ENCODE peak calls at places on chromosomes 2 and 18, in five cellular contexts. R is mammary epithelial cell; D is amniotic stem cell; W is fibroblast of lung; T is activated T-helper 1 cell treated with anti-CD3 and anti-CD28 coated beads, Interleukin-12 subunit alpha, Interleukin-12 subunit beta, Interleukin-2, Interleukin-4 antibody, amounts not matched to agents 30 ng/mL and 10 ng/mL and 1 ng/mL, durations not matched to agents 14 hours and 24 hours and 36 hours. G is an unnamed sample.

GRCh38 chr2:231606941-231607340 is 14.3 kb downstream of the TEX44 start:
- DNase-seq in D (no peak), W (no peak), R (no peak), T (no peak), G (no peak)

GRCh38 chr2:11899264-11899818 is 152.9 kb downstream of the LPIN1 start:
- DNase-seq in T (no peak), D (peak; percentile 24), R (peak; percentile 79), W (peak; percentile 65), G (peak; percentile 58)

GRCh38 chr2:190804182-190804795 is 76.3 kb upstream of the GLS start:
- DNase-seq in D (no peak), R (no peak), T (no peak), W (peak; percentile 56), G (peak; percentile 69)

GRCh38 chr2:236265675-236266074 is 1.5 kb upstream of the ASB18 start:
- DNase-seq in D (no peak), T (no peak), R (no peak), W (no peak), G (no peak)

GRCh38 chr18:66548747-66549146 is 55.1 kb downstream of the CDH19 start:
- DNase-seq in T (no peak), W (no peak), R (no peak), D (no peak), G (peak; percentile 33)

GRCh38 chr18:79717059-79717458 is 37.5 kb downstream of the CTDP1 start:
- DNase-seq in T (no peak), D (no peak), W (no peak), R (no peak), G (no peak)

GRCh38 chr2:212549463-212549862 is 10.9 kb upstream of the ERBB4 start:
- DNase-seq in R (no peak), T (no peak), D (no peak), W (no peak), G (no peak)

GRCh38 chr2:240820014-240820606 is at the start of gene KIF1A:
- DNase-seq in D (no peak), T (no peak), W (no peak), R (no peak), G (no peak)